ENCODE peak calls at places on chromosomes 13 and 19, in nine cellular contexts. One of them, this sample, is unnamed.

GRCh38 chr13:74036373-74036772 is 97.8 kb downstream of the KLF12 start:
- DNase-seq in endodermal cell: peak; percentile 76
- DNase-seq in Peyer's patch: no peak
- DNase-seq in SK-N-SH: no peak
- DNase-seq in osteoblast: no peak
- DNase-seq in CD4-positive, alpha-beta T cell: no peak
- DNase-seq in thoracic aorta: no peak
- DNase-seq in HCT116: no peak
- DNase-seq in upper lobe of right lung: no peak
- DNase-seq in this sample: no peak

GRCh38 chr13:60519496-60519895 is 122.5 kb downstream of the TDRD3 start:
- DNase-seq in endodermal cell: no peak
- DNase-seq in Peyer's patch: no peak
- DNase-seq in SK-N-SH: no peak
- DNase-seq in osteoblast: no peak
- DNase-seq in CD4-positive, alpha-beta T cell: no peak
- DNase-seq in thoracic aorta: no peak
- DNase-seq in HCT116: no peak
- DNase-seq in upper lobe of right lung: no peak
- DNase-seq in this sample: no peak

GRCh38 chr13:42746846-42747245 is 34.5 kb upstream of the FAM216B start:
- DNase-seq in endodermal cell: no peak
- DNase-seq in Peyer's patch: no peak
- DNase-seq in SK-N-SH: no peak
- DNase-seq in osteoblast: peak; percentile 63
- DNase-seq in CD4-positive, alpha-beta T cell: no peak
- DNase-seq in thoracic aorta: no peak
- DNase-seq in HCT116: no peak
- DNase-seq in upper lobe of right lung: no peak
- DNase-seq in this sample: no peak

GRCh38 chr13:92460479-92460878 is 766.1 kb upstream of the GPC6 start:
- DNase-seq in endodermal cell: no peak
- DNase-seq in Peyer's patch: no peak
- DNase-seq in SK-N-SH: no peak
- DNase-seq in osteoblast: no peak
- DNase-seq in CD4-positive, alpha-beta T cell: no peak
- DNase-seq in thoracic aorta: no peak
- DNase-seq in HCT116: no peak
- DNase-seq in upper lobe of right lung: no peak
- DNase-seq in this sample: no peak

GRCh38 chr13:26771796-26772195 is 11.2 kb upstream of the GPR12 start:
- DNase-seq in endodermal cell: no peak
- DNase-seq in Peyer's patch: no peak
- DNase-seq in SK-N-SH: no peak
- DNase-seq in osteoblast: no peak
- DNase-seq in CD4-positive, alpha-beta T cell: no peak
- DNase-seq in thoracic aorta: no peak
- DNase-seq in HCT116: no peak
- DNase-seq in upper lobe of right lung: no peak
- DNase-seq in this sample: no peak

GRCh38 chr13:70483599-70484276 is 375.5 kb upstream of the KLHL1 start:
- DNase-seq in endodermal cell: no peak
- DNase-seq in Peyer's patch: no peak
- DNase-seq in SK-N-SH: no peak
- DNase-seq in osteoblast: no peak
- DNase-seq in CD4-positive, alpha-beta T cell: no peak
- DNase-seq in thoracic aorta: no peak
- DNase-seq in HCT116: no peak
- DNase-seq in upper lobe of right lung: no peak
- DNase-seq in this sample: no peak

GRCh38 chr13:107867701-107868661 is 347.4 kb downstream of the LIG4 start:
- DNase-seq in endodermal cell: peak; percentile 89
- DNase-seq in Peyer's patch: no peak
- DNase-seq in SK-N-SH: peak; percentile 87
- DNase-seq in osteoblast: peak; percentile 95
- DNase-seq in CD4-positive, alpha-beta T cell: no peak
- DNase-seq in thoracic aorta: no peak
- DNase-seq in HCT116: no peak
- DNase-seq in upper lobe of right lung: peak; percentile 74
- DNase-seq in this sample: no peak

GRCh38 chr19:35755550-35756371 is 1.1 kb downstream of the HSPB6 start:
- DNase-seq in endodermal cell: peak; percentile 60
- DNase-seq in Peyer's patch: peak; percentile 30
- DNase-seq in SK-N-SH: no peak
- DNase-seq in osteoblast: peak; percentile 91
- DNase-seq in CD4-positive, alpha-beta T cell: peak; percentile 59
- DNase-seq in thoracic aorta: no peak
- DNase-seq in HCT116: no peak
- DNase-seq in upper lobe of right lung: peak; percentile 77
- DNase-seq in this sample: peak; percentile 62

GRCh38 chr13:24616514-24616913 is 63.7 kb upstream of the ATP12A start:
- DNase-seq in endodermal cell: no peak
- DNase-seq in Peyer's patch: no peak
- DNase-seq in SK-N-SH: no peak
- DNase-seq in osteoblast: no peak
- DNase-seq in CD4-positive, alpha-beta T cell: no peak
- DNase-seq in thoracic aorta: no peak
- DNase-seq in HCT116: no peak
- DNase-seq in upper lobe of right lung: no peak
- DNase-seq in this sample: no peak

GRCh38 chr13:22848539-22849052 is 332.2 kb upstream of the SGCG start:
- DNase-seq in endodermal cell: peak; percentile 81
- DNase-seq in Peyer's patch: no peak
- DNase-seq in SK-N-SH: peak; percentile 43
- DNase-seq in osteoblast: no peak
- DNase-seq in CD4-positive, alpha-beta T cell: no peak
- DNase-seq in thoracic aorta: no peak
- DNase-seq in HCT116: no peak
- DNase-seq in upper lobe of right lung: no peak
- DNase-seq in this sample: no peak

GRCh38 chr19:6811906-6812305 is 39.4 kb downstream of the VAV1 start:
- DNase-seq in endodermal cell: peak; percentile 59
- DNase-seq in Peyer's patch: no peak
- DNase-seq in SK-N-SH: peak; percentile 73
- DNase-seq in osteoblast: peak; percentile 87
- DNase-seq in CD4-positive, alpha-beta T cell: no peak
- DNase-seq in thoracic aorta: no peak
- DNase-seq in HCT116: peak; percentile 79
- DNase-seq in upper lobe of right lung: no peak
- DNase-seq in this sample: no peak

GRCh38 chr19:13008926-13009787 is 13.9 kb downstream of the NFIX start:
- DNase-seq in endodermal cell: peak; percentile 59
- DNase-seq in Peyer's patch: no peak
- DNase-seq in SK-N-SH: peak; percentile 17
- DNase-seq in osteoblast: peak; percentile 90
- DNase-seq in CD4-positive, alpha-beta T cell: no peak
- DNase-seq in thoracic aorta: no peak
- DNase-seq in HCT116: no peak
- DNase-seq in upper lobe of right lung: no peak
- DNase-seq in this sample: no peak

GRCh38 chr13:50386527-50387123 is 371.4 kb downstream of the KCNRG start:
- DNase-seq in endodermal cell: no peak
- DNase-seq in Peyer's patch: no peak
- DNase-seq in SK-N-SH: no peak
- DNase-seq in osteoblast: peak; percentile 82
- DNase-seq in CD4-positive, alpha-beta T cell: no peak
- DNase-seq in thoracic aorta: no peak
- DNase-seq in HCT116: no peak
- DNase-seq in upper lobe of right lung: no peak
- DNase-seq in this sample: no peak

GRCh38 chr19:10946964-10947657 is 13.7 kb upstream of the SMARCA4 start:
- DNase-seq in endodermal cell: no peak
- DNase-seq in Peyer's patch: no peak
- DNase-seq in SK-N-SH: no peak
- DNase-seq in osteoblast: no peak
- DNase-seq in CD4-positive, alpha-beta T cell: no peak
- DNase-seq in thoracic aorta: no peak
- DNase-seq in HCT116: no peak
- DNase-seq in upper lobe of right lung: no peak
- DNase-seq in this sample: no peak

GRCh38 chr19:31349160-31349881 is at the start of gene TSHZ3:
- DNase-seq in endodermal cell: peak; percentile 89
- DNase-seq in Peyer's patch: no peak
- DNase-seq in SK-N-SH: peak; percentile 89
- DNase-seq in osteoblast: peak; percentile 96
- DNase-seq in CD4-positive, alpha-beta T cell: peak; percentile 13
- DNase-seq in thoracic aorta: no peak
- DNase-seq in HCT116: no peak
- DNase-seq in upper lobe of right lung: peak; percentile 84
- DNase-seq in this sample: peak; percentile 55

GRCh38 chr13:110624766-110625756 is 9.7 kb downstream of the NAXD start:
- DNase-seq in endodermal cell: peak; percentile 48
- DNase-seq in Peyer's patch: no peak
- DNase-seq in SK-N-SH: no peak
- DNase-seq in osteoblast: peak; percentile 59
- DNase-seq in CD4-positive, alpha-beta T cell: no peak
- DNase-seq in thoracic aorta: no peak
- DNase-seq in HCT116: no peak
- DNase-seq in upper lobe of right lung: no peak
- DNase-seq in this sample: no peak

GRCh38 chr19:16342002-16342715 is 17.5 kb downstream of the KLF2 start:
- DNase-seq in endodermal cell: no peak
- DNase-seq in Peyer's patch: peak; percentile 76
- DNase-seq in SK-N-SH: no peak
- DNase-seq in osteoblast: peak; percentile 65
- DNase-seq in CD4-positive, alpha-beta T cell: peak; percentile 39
- DNase-seq in thoracic aorta: no peak
- DNase-seq in HCT116: no peak
- DNase-seq in upper lobe of right lung: no peak
- DNase-seq in this sample: peak; percentile 41

GRCh38 chr19:44131955-44132354 is 9.4 kb upstream of the ZNF234 start:
- DNase-seq in endodermal cell: no peak
- DNase-seq in Peyer's patch: no peak
- DNase-seq in SK-N-SH: no peak
- DNase-seq in osteoblast: no peak
- DNase-seq in CD4-positive, alpha-beta T cell: no peak
- DNase-seq in thoracic aorta: no peak
- DNase-seq in HCT116: no peak
- DNase-seq in upper lobe of right lung: no peak
- DNase-seq in this sample: no peak
- H3K9me3 ChIP-seq in endodermal cell: peaks cover 15% of the 10 kb centered on the region
- H3K9me3 ChIP-seq in Peyer's patch: no peaks in the 10 kb centered on the region
- H3K9me3 ChIP-seq in SK-N-SH: no peaks in the 10 kb centered on the region
- H3K9me3 ChIP-seq in osteoblast: peaks cover 14% of the 10 kb centered on the region
- H3K9me3 ChIP-seq in CD4-positive, alpha-beta T cell: peaks cover 68% of the 10 kb centered on the region
- H3K9me3 ChIP-seq in thoracic aorta: peaks cover 88% of the 10 kb centered on the region
- H3K9me3 ChIP-seq in HCT116: no peaks in the 10 kb centered on the region
- H3K9me3 ChIP-seq in upper lobe of right lung: peaks cover 26% of the 10 kb centered on the region
- H3K9me3 ChIP-seq in this sample: no peaks in the 10 kb centered on the region

GRCh38 chr19:56597696-56598095 is 2.6 kb downstream of the ZNF71 start:
- DNase-seq in endodermal cell: no peak
- DNase-seq in Peyer's patch: no peak
- DNase-seq in SK-N-SH: no peak
- DNase-seq in osteoblast: no peak
- DNase-seq in CD4-positive, alpha-beta T cell: no peak
- DNase-seq in thoracic aorta: no peak
- DNase-seq in HCT116: no peak
- DNase-seq in upper lobe of right lung: no peak
- DNase-seq in this sample: no peak

GRCh38 chr19:56594783-56595547 is at the start of gene ZNF71:
- DNase-seq in endodermal cell: peak; percentile 97
- DNase-seq in Peyer's patch: peak; percentile 80
- DNase-seq in SK-N-SH: peak; percentile 97
- DNase-seq in osteoblast: peak; percentile 99
- DNase-seq in CD4-positive, alpha-beta T cell: peak; percentile 85
- DNase-seq in thoracic aorta: peak; percentile 58
- DNase-seq in HCT116: no peak
- DNase-seq in upper lobe of right lung: peak; percentile 94
- DNase-seq in this sample: peak; percentile 84

GRCh38 chr19:56595548-56595899 is 422 bp downstream of the ZNF71 start:
- DNase-seq in endodermal cell: no peak
- DNase-seq in Peyer's patch: no peak
- DNase-seq in SK-N-SH: no peak
- DNase-seq in osteoblast: no peak
- DNase-seq in CD4-positive, alpha-beta T cell: no peak
- DNase-seq in thoracic aorta: no peak
- DNase-seq in HCT116: no peak
- DNase-seq in upper lobe of right lung: no peak
- DNase-seq in this sample: no peak

GRCh38 chr19:56594446-56594782 is 688 bp upstream of the ZNF71 start:
- DNase-seq in endodermal cell: no peak
- DNase-seq in Peyer's patch: no peak
- DNase-seq in SK-N-SH: no peak
- DNase-seq in osteoblast: no peak
- DNase-seq in CD4-positive, alpha-beta T cell: no peak
- DNase-seq in thoracic aorta: no peak
- DNase-seq in HCT116: no peak
- DNase-seq in upper lobe of right lung: no peak
- DNase-seq in this sample: no peak

GRCh38 chr19:56596676-56597075 is 1.6 kb downstream of the ZNF71 start:
- DNase-seq in endodermal cell: no peak
- DNase-seq in Peyer's patch: no peak
- DNase-seq in SK-N-SH: no peak
- DNase-seq in osteoblast: no peak
- DNase-seq in CD4-positive, alpha-beta T cell: no peak
- DNase-seq in thoracic aorta: no peak
- DNase-seq in HCT116: no peak
- DNase-seq in upper lobe of right lung: no peak
- DNase-seq in this sample: no peak
- H3K9me3 ChIP-seq in endodermal cell: peaks cover 31% of the 10 kb centered on the region
- H3K9me3 ChIP-seq in Peyer's patch: no peaks in the 10 kb centered on the region
- H3K9me3 ChIP-seq in SK-N-SH: peaks cover 10% of the 10 kb centered on the region
- H3K9me3 ChIP-seq in osteoblast: no peaks in the 10 kb centered on the region
- H3K9me3 ChIP-seq in CD4-positive, alpha-beta T cell: peaks cover 24% of the 10 kb centered on the region
- H3K9me3 ChIP-seq in thoracic aorta: no peaks in the 10 kb centered on the region
- H3K9me3 ChIP-seq in HCT116: peaks cover 32% of the 10 kb centered on the region
- H3K9me3 ChIP-seq in upper lobe of right lung: no peaks in the 10 kb centered on the region
- H3K9me3 ChIP-seq in this sample: peaks cover 10% of the 10 kb centered on the region

DNA sequence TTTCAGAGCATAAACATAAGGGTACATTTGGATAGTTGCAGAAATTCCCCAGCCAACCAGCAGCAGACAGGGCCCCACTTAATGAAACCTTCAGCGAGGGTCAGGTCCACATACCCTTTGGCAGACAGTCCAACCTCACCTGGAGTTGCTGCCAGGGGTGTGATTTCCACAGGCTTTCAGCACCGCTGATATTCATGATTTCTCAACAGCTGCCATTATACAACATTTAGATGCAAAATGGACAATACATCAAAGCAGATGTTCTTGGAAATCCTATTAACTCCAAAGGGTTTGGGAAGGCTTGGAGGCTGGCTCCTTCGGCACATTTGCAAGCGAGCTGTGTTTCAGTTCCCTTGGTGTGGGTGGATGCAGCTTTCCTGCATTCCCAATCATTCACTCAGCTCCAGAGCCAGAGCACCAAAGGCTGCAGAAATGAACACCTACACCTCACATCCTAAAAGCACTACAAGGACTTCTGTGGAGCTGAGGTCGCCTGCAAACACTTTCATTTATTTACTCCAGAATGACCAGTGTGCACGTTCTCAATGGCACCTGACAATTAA is 147.2 kb upstream of the VSTM2B start:
- DNase-seq in endodermal cell: peak; percentile 24
- DNase-seq in Peyer's patch: no peak
- DNase-seq in SK-N-SH: no peak
- DNase-seq in osteoblast: no peak
- DNase-seq in CD4-positive, alpha-beta T cell: no peak
- DNase-seq in thoracic aorta: no peak
- DNase-seq in HCT116: no peak
- DNase-seq in upper lobe of right lung: no peak
- DNase-seq in this sample: no peak
- H3K9me3 ChIP-seq in endodermal cell: no peaks in the 10 kb centered on the region
- H3K9me3 ChIP-seq in Peyer's patch: no peaks in the 10 kb centered on the region
- H3K9me3 ChIP-seq in SK-N-SH: no peaks in the 10 kb centered on the region
- H3K9me3 ChIP-seq in osteoblast: no peaks in the 10 kb centered on the region
- H3K9me3 ChIP-seq in CD4-positive, alpha-beta T cell: no peaks in the 10 kb centered on the region
- H3K9me3 ChIP-seq in thoracic aorta: no peaks in the 10 kb centered on the region
- H3K9me3 ChIP-seq in HCT116: no peaks in the 10 kb centered on the region
- H3K9me3 ChIP-seq in upper lobe of right lung: no peaks in the 10 kb centered on the region
- H3K9me3 ChIP-seq in this sample: no peaks in the 10 kb centered on the region

GRCh38 chr19:55947532-55947931 is at the start of gene NLRP8:
- DNase-seq in endodermal cell: no peak
- DNase-seq in Peyer's patch: no peak
- DNase-seq in SK-N-SH: no peak
- DNase-seq in osteoblast: no peak
- DNase-seq in CD4-positive, alpha-beta T cell: no peak
- DNase-seq in thoracic aorta: no peak
- DNase-seq in HCT116: no peak
- DNase-seq in upper lobe of right lung: no peak
- DNase-seq in this sample: no peak
- H3K9me3 ChIP-seq in endodermal cell: peaks cover 47% of the 10 kb centered on the region
- H3K9me3 ChIP-seq in Peyer's patch: no peaks in the 10 kb centered on the region
- H3K9me3 ChIP-seq in SK-N-SH: no peaks in the 10 kb centered on the region
- H3K9me3 ChIP-seq in osteoblast: no peaks in the 10 kb centered on the region
- H3K9me3 ChIP-seq in CD4-positive, alpha-beta T cell: no peaks in the 10 kb centered on the region
- H3K9me3 ChIP-seq in thoracic aorta: no peaks in the 10 kb centered on the region
- H3K9me3 ChIP-seq in HCT116: no peaks in the 10 kb centered on the region
- H3K9me3 ChIP-seq in upper lobe of right lung: no peaks in the 10 kb centered on the region
- H3K9me3 ChIP-seq in this sample: no peaks in the 10 kb centered on the region

This sample was measured in CD4-positive, alpha-beta memory T cell.